ENCODE peak calls at places on chromosome 2, in nine cellular contexts. F is gastrocnemius medialis, B is tibial nerve, Q is cardiac muscle cell, X is SJCRH30, T is adrenal gland, C is kidney, E is aorta, Z is SK-N-SH. R is an unnamed sample. For H3K36me3 and H3K4me1, the result is how much of the 10 kb centered on the place peaks cover.

GRCh38 chr2:12824304-12824761 is 107.6 kb downstream of the TRIB2 start:
- DNase-seq in F (no peak), B (no peak), Q (no peak), X (peak), T (peak), C (peak), E (no peak), Z (no peak), R (no peak)

GRCh38 chr2:3222636-3223035 is 155.0 kb downstream of the EIPR1 start:
- DNase-seq in F (no peak), B (no peak), Q (no peak), X (no peak), T (no peak), C (no peak), E (no peak), Z (no peak), R (peak)

GRCh38 chr2:154490540-154490939 is 208.0 kb upstream of the KCNJ3 start:
- DNase-seq in F (no peak), B (no peak), Q (no peak), X (no peak), T (no peak), C (no peak), E (no peak), Z (no peak), R (no peak)

GRCh38 chr2:177275041-177275440 is 10.5 kb upstream of the NFE2L2 start:
- DNase-seq in F (no peak), B (no peak), Q (no peak), X (no peak), T (no peak), C (no peak), E (no peak), Z (no peak), R (no peak)

GRCh38 chr2:4354678-4355077 is 651.3 kb downstream of the DCDC2C start:
- DNase-seq in F (no peak), B (no peak), Q (peak), X (peak), T (no peak), C (no peak), E (no peak), Z (peak), R (no peak)

GRCh38 chr2:120635146-120635545 is 100.5 kb upstream of the GLI2 start:
- DNase-seq in F (no peak), B (no peak), Q (no peak), X (no peak), T (no peak), C (no peak), E (no peak), Z (no peak), R (no peak)

GRCh38 chr2:178855151-178855550 is 47.9 kb upstream of the TTN start:
- DNase-seq in F (no peak), B (no peak), Q (no peak), X (no peak), T (no peak), C (no peak), E (no peak), Z (no peak), R (no peak)

GRCh38 chr2:128788636-128789220 is 470.1 kb upstream of the HS6ST1 start:
- DNase-seq in F (no peak), B (no peak), Q (no peak), X (no peak), T (no peak), C (no peak), E (no peak), Z (no peak), R (no peak)

GRCh38 chr2:109724533-109725460 is 69.3 kb upstream of the RGPD5 start:
- DNase-seq in F (no peak), B (no peak), Q (no peak), X (no peak), T (no peak), C (no peak), E (no peak), Z (no peak), R (no peak)

GRCh38 chr2:14756981-14757657 is 124.6 kb downstream of the LRATD1 start:
- DNase-seq in F (no peak), B (no peak), Q (no peak), X (no peak), T (peak), C (no peak), E (no peak), Z (no peak), R (no peak)

GRCh38 chr2:26708457-26708856 is 15.9 kb downstream of the KCNK3 start:
- DNase-seq in F (no peak), B (no peak), Q (no peak), X (no peak), T (no peak), C (peak), E (no peak), Z (no peak), R (no peak)

GRCh38 chr2:71736091-71736878 is 282.9 kb downstream of the DYSF start:
- DNase-seq in F (no peak), B (peak), Q (no peak), X (no peak), T (no peak), C (no peak), E (no peak), Z (no peak), R (no peak)

GRCh38 chr2:61485281-61485680 is 14.4 kb upstream of the USP34 start:
- DNase-seq in F (no peak), B (no peak), Q (no peak), X (no peak), T (no peak), C (no peak), E (no peak), Z (no peak), R (no peak)
- H3K36me3 ChIP-seq in F (under half), B (half or more), Q (half or more), X (half or more), T (half or more), C (half or more), E (under half), Z (half or more), R (under half)

GRCh38 chr2:207126724-207127314 is 38.9 kb downstream of the KLF7 start:
- DNase-seq in F (no peak), B (no peak), Q (no peak), X (no peak), T (no peak), C (no peak), E (no peak), Z (no peak), R (no peak)
- H3K4me1 ChIP-seq in F (under half), B (half or more), Q (under half), X (under half), T (under half), C (under half), E (under half), Z (under half), R (under half)

DNA sequence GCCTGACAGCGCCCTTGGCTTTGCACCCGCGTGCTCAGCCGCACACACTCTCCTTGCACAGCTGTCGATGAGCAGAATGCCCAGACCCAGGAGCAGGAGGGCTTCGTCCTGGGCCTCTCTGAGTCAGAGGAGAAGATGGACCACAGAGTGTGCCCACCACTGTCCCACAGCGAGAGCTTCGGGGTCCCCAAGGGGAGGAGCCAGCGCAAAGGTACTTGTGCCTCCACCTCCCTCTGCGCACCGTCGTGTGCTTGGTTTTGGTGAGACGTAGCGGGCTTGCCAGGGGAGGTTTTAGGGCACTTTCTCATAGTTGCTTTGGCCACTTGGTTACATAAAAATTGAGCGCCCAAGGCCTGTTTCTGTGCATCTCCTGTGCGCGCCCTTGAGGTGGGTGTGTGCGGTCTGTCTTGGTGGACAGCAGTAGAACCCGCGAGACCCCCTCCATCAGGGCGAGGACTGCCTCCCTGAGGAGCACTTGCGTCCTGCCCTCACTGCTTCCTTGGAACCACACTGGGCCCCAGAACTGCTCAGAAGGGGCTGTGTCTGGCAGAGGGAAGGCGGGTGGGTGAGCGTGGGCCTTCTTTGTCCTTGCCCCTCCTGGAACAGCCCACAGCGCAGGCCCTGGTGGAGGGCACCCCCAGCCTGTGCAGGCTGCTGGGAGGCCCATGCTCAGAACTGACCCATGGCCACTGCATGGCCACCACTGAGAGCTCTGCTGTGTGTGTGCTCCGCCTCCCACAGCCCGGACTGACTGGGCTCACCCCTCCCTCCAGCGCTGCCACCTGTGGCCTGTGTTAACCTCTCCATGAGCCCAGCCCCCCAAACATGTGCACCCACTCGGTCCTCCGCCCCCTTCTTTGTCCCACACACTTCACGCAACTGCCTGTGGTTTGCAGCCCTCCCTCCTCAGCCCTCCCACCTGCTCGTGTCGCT is 95.9 kb downstream of the DGKD start:
- DNase-seq in F (no peak), B (peak), Q (no peak), X (peak), T (no peak), C (peak), E (peak), Z (no peak), R (no peak)
- H3K36me3 ChIP-seq in F (under half), B (half or more), Q (under half), X (under half), T (half or more), C (under half), E (under half), Z (under half), R (half or more)

GRCh38 chr2:234967201-234967873 is 15.5 kb downstream of the SH3BP4 start:
- DNase-seq in F (no peak), B (no peak), Q (no peak), X (no peak), T (no peak), C (peak), E (no peak), Z (no peak), R (no peak)

GRCh38 chr2:234967874-234968208 is 16.0 kb downstream of the SH3BP4 start:
- DNase-seq in F (no peak), B (no peak), Q (no peak), X (no peak), T (no peak), C (peak), E (no peak), Z (no peak), R (no peak)

GRCh38 chr2:234970467-234970866 is 18.6 kb downstream of the SH3BP4 start:
- DNase-seq in F (no peak), B (no peak), Q (no peak), X (peak), T (no peak), C (peak), E (peak), Z (no peak), R (no peak)

GRCh38 chr2:234969329-234970157 is 17.7 kb downstream of the SH3BP4 start:
- DNase-seq in F (no peak), B (no peak), Q (no peak), X (peak), T (no peak), C (peak), E (peak), Z (peak), R (no peak)

DNA sequence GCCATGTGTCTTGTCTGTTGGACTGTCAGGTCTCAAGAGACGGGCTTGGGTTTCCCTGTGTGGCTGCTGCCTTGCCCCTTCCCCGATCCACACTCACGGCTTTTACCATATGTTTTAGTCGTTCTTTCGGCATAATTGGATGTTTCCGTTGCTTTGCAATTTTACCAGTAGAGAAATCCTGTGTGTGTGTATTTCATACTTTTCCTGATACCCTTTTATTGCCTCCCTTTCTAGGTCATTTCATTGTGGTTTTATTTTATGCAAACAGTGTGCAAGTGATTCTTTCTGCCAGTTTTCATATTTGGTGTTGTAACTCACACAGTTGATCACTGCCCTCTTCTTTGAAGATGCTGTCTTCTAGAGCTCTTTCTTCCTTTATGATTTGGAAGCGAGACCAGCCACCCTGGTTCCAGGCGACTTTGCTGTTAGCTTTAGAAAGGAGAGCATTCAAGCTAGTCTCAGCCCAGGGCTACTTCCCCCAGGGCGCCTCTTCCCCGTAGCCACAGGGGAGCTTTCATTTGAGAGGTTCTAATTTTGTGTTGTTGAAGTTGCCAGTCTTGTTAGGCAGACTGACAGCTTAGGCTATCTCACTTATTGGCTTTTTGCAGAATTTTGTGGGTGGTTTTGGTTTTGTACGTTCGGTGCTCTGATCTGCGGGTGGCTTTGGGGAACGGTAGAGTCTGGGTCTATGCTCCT is 17.0 kb downstream of the SH3BP4 start:
- DNase-seq in F (no peak), B (no peak), Q (no peak), X (peak), T (no peak), C (peak), E (no peak), Z (no peak), R (no peak)
- H3K4me1 ChIP-seq in F (under half), B (under half), Q (under half), X (under half), T (under half), C (under half), E (under half), Z (half or more), R (under half)

GRCh38 chr2:173772205-173772604 is 193.0 kb downstream of the SP3 start:
- DNase-seq in F (no peak), B (no peak), Q (no peak), X (no peak), T (no peak), C (no peak), E (no peak), Z (no peak), R (no peak)
- H3K36me3 ChIP-seq in F (under half), B (under half), Q (under half), X (under half), T (under half), C (under half), E (under half), Z (under half), R (under half)

DNA sequence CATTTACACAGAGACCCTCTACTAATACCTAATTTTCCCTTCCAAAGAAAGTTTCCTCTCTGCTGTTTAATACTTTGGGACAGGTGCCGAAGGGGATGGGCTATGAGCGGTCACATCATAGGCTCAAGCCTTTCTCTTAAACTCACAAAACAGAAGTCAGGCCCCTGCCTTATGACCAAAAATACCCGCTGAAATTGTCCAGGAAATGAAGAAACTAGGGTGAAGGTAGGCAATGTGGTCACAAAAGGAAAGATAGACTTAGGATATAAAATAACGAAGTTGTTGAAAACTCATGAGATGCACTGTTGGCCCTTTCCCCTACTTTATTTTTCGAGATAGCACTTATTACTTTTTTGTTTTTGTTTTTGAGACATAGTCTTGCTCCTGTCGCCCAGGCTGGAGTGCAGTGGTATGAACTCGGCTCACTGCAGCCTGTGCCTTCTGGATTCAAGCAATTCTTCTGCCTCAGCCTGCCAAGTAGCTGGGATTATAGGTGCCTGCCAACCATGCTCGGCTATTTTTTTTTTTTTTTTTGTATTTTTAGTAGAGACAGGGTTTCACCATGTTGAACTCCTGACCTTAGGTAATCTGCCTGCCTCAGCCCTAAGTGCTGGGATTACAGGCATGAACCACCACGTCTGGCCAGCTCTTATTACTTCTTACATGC is 16.3 kb downstream of the SLC8A1 start:
- DNase-seq in F (no peak), B (no peak), Q (no peak), X (peak), T (no peak), C (no peak), E (no peak), Z (no peak), R (no peak)
- H3K4me1 ChIP-seq in F (under half), B (under half), Q (under half), X (under half), T (under half), C (under half), E (under half), Z (half or more), R (under half)

GRCh38 chr2:117982376-117983033 is 31.4 kb downstream of the CCDC93 start:
- DNase-seq in F (no peak), B (no peak), Q (peak), X (no peak), T (no peak), C (no peak), E (no peak), Z (no peak), R (no peak)

GRCh38 chr2:117981810-117982209 is 32.1 kb downstream of the CCDC93 start:
- DNase-seq in F (no peak), B (no peak), Q (no peak), X (no peak), T (no peak), C (no peak), E (no peak), Z (no peak), R (no peak)

GRCh38 chr2:117983040-117983439 is 30.8 kb downstream of the CCDC93 start:
- DNase-seq in F (no peak), B (no peak), Q (no peak), X (no peak), T (no peak), C (no peak), E (no peak), Z (no peak), R (no peak)

GRCh38 chr2:117985092-117985491 is 28.8 kb downstream of the CCDC93 start:
- DNase-seq in F (no peak), B (no peak), Q (no peak), X (no peak), T (no peak), C (no peak), E (no peak), Z (peak), R (no peak)

DNA sequence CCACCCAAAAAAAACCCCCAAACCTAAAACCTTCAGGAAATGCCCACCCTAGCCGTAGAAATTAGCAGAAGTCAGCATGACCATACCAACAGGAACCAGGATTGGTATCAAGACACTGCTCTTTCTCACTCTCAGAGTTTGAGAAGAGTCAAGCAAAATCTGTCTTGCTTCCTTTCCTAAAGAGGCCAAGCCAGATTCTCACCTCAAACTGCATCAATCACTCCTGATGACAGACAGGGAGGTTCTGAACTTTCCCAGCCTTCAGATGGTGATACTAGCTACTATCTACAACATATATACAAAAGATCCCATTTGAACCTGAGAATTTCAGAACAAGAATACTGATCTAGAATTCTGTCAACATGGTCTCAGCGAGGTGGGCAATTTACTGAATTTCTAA is 29.7 kb downstream of the CCDC93 start:
- DNase-seq in F (no peak), B (no peak), Q (no peak), X (no peak), T (no peak), C (no peak), E (no peak), Z (no peak), R (no peak)
- H3K36me3 ChIP-seq in F (under half), B (under half), Q (under half), X (under half), T (under half), C (under half), E (under half), Z (under half), R (under half)

DNA sequence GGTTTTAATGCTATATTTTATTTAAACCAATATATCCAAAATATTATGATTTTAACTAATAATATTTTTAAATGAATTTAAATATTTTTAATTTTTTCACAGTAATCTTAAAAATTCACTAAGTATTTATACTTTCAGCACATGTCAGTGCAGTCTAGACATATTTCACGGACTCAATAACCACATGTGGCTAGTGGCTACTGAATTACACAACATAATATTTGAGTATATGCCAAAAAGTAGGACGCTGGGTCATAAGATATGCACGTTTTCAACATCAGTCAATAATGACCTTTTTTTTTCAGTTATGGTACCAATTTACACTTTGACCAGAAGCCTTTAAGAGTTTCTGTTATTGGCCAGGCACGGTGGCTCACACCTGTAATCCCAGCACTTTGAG is 117.7 kb downstream of the GFPT1 start:
- DNase-seq in F (no peak), B (no peak), Q (no peak), X (no peak), T (no peak), C (no peak), E (no peak), Z (no peak), R (no peak)
- H3K4me1 ChIP-seq in F (under half), B (under half), Q (under half), X (under half), T (under half), C (under half), E (under half), Z (under half), R (under half)

DNA sequence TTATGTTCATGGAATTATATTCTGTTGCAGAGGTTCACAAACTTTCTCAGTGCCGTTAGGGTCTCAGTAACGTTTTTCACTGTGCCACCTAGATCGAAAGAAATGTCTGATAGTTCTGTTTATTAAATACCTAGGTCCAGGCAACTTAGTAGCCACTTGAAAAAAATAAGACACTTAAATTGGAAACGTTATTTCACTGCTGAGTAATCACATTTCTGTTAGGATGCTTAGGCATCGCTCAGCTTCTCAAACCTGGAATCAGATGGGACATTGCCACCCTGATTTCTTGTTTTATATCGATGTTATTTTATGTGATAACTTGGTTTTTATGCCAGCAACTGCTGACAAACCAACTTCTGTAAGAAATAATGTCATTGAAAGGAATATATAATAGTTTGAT is 36.0 kb downstream of the ACTR3 start:
- DNase-seq in F (no peak), B (no peak), Q (no peak), X (no peak), T (no peak), C (no peak), E (no peak), Z (no peak), R (no peak)
- H3K36me3 ChIP-seq in F (under half), B (under half), Q (under half), X (under half), T (under half), C (under half), E (under half), Z (half or more), R (under half)